ENCODE peak calls at places on chromosome 1, in eight cellular contexts. F is HCT116; B is hepatocyte; Z is adrenal gland; L is CD8-positive, alpha-beta memory T cell; Q is tibial nerve; X is A549; E is K562. T is an unnamed sample.

GRCh38 chr1:206909167-206909882 is 12.1 kb downstream of the IL24 start:
- DNase-seq in L (peak), B (peak), F (no peak), Q (peak), E (peak), Z (peak), X (peak), T (no peak)

GRCh38 chr1:116460261-116460660 is 87.2 kb downstream of the ATP1A1 start:
- DNase-seq in Z (no peak), B (no peak), F (no peak), L (no peak), X (no peak), E (no peak), Q (no peak), T (no peak)

GRCh38 chr1:20588634-20589225 is at the start of gene CDA:
- DNase-seq in E (peak), Q (no peak), L (no peak), X (peak), B (peak), F (peak), Z (no peak), T (no peak)

GRCh38 chr1:93700532-93701469 is 19.2 kb upstream of the BCAR3 start:
- DNase-seq in X (no peak), F (no peak), Z (no peak), Q (no peak), B (no peak), L (no peak), E (no peak), T (no peak)

GRCh38 chr1:8482844-8483436 is 165.0 kb downstream of the SLC45A1 start:
- DNase-seq in F (no peak), L (no peak), E (no peak), Z (no peak), B (no peak), X (peak), Q (no peak), T (no peak)

GRCh38 chr1:235018720-235019444 is 109.8 kb downstream of the TOMM20 start:
- DNase-seq in Q (no peak), E (no peak), B (no peak), X (no peak), L (no peak), Z (no peak), F (no peak), T (no peak)

GRCh38 chr1:54120698-54121481 is 31.9 kb downstream of the CDCP2 start:
- DNase-seq in E (peak), Z (no peak), B (peak), X (no peak), Q (no peak), L (no peak), F (no peak), T (no peak)

GRCh38 chr1:20061866-20062265 is 8.1 kb upstream of the PLA2G5 start:
- DNase-seq in B (no peak), Z (no peak), Q (no peak), X (no peak), F (no peak), E (no peak), L (no peak), T (no peak)

GRCh38 chr1:177172866-177173265 is 2.1 kb downstream of the BRINP2 start:
- DNase-seq in B (no peak), Q (no peak), Z (no peak), L (no peak), E (no peak), X (peak), F (no peak), T (no peak)

GRCh38 chr1:219446288-219446687 is 166.6 kb downstream of the ZC3H11B start:
- DNase-seq in F (no peak), Q (no peak), X (no peak), Z (no peak), B (no peak), E (no peak), L (no peak), T (no peak)

GRCh38 chr1:4662723-4663122 is 8.3 kb downstream of the AJAP1 start:
- DNase-seq in X (no peak), Q (no peak), L (no peak), Z (no peak), F (no peak), B (no peak), E (no peak), T (no peak)

GRCh38 chr1:46184920-46185658 is 8.8 kb upstream of the P3R3URF start:
- DNase-seq in Q (no peak), F (no peak), L (no peak), B (no peak), X (no peak), E (peak), Z (no peak), T (no peak)

GRCh38 chr1:19342077-19342775 is 30.1 kb downstream of the SLC66A1 start:
- DNase-seq in B (no peak), E (no peak), L (no peak), X (no peak), Z (no peak), Q (peak), F (no peak), T (no peak)

GRCh38 chr1:163104405-163105099 is 35.4 kb downstream of the RGS4 start:
- DNase-seq in E (no peak), Q (no peak), Z (no peak), F (no peak), B (no peak), L (no peak), X (no peak), T (no peak)
- H3K27ac ChIP-seq in E (no peak), Q (no peak), Z (no peak), F (no peak), B (no peak), L (no peak), X (no peak), T (no peak)

GRCh38 chr1:184959626-184960025 is 14.7 kb downstream of the NIBAN1 start:
- DNase-seq in Z (no peak), L (no peak), E (no peak), Q (no peak), F (no peak), X (no peak), B (no peak), T (no peak)
- H3K27ac ChIP-seq in Z (no peak), L (no peak), E (no peak), Q (peak), F (no peak), X (no peak), B (peak), T (no peak)

DNA sequence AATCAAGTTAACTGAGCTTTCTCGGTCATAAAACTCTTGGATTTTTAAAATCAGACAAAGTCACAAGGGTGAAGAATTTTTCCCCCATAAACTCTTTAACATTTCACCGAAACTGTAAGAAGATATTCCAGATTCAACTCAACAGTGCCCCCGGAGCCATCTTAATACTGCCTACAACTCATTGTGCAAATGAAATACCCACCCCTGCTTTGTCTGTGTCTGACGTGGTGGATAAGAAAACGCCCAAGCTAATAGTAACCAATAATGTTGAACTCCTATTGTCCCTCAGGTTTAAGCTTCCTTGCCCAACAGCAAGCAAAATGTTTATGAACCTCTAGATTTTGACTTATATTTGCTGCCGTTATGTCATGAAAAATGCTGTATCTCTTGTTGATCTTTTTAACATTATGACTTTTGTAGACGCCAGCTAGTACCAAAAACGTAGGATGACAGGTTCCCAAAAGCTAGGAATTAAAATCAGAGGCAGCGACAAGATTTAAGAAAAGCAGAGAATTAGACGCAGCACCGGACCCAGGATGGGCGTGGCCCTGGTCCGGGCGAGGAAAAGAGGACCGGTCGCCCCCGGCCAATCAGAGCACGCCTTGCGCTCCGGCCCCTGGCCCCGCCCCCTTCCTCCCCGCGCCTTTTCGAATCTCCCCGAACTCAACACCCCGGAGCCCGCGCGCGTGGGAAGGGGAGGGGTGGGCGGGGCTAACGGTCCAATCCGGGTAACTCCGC is 1.1 kb downstream of the STMN1 start:
- DNase-seq in Z (peak), Q (peak), L (peak), E (peak), B (peak), F (peak), X (peak), T (peak)
- H3K27ac ChIP-seq in Z (peak), Q (peak), L (peak), E (peak), B (peak), F (peak), X (peak), T (peak)

GRCh38 chr1:43872280-43872679 is 61.3 kb upstream of the ARTN start:
- DNase-seq in E (no peak), Z (no peak), B (no peak), F (no peak), X (no peak), Q (no peak), L (no peak), T (no peak)

GRCh38 chr1:43867946-43868740 is 65.5 kb upstream of the ARTN start:
- DNase-seq in L (no peak), X (no peak), B (no peak), E (no peak), F (no peak), Q (no peak), Z (no peak), T (no peak)

GRCh38 chr1:43866201-43866600 is 67.4 kb upstream of the ARTN start:
- DNase-seq in F (no peak), Z (no peak), E (no peak), Q (no peak), B (no peak), L (no peak), X (no peak), T (no peak)

GRCh38 chr1:43870306-43870705 is 63.3 kb upstream of the ARTN start:
- DNase-seq in X (no peak), B (no peak), L (no peak), E (no peak), Q (no peak), F (no peak), Z (no peak), T (no peak)

GRCh38 chr1:43868741-43869067 is 64.9 kb upstream of the ARTN start:
- DNase-seq in Z (peak), L (no peak), X (no peak), F (no peak), Q (no peak), E (no peak), B (peak), T (no peak)
- H3K27ac ChIP-seq in Z (peak), L (no peak), X (no peak), F (no peak), Q (no peak), E (no peak), B (no peak), T (no peak)

GRCh38 chr1:23927097-23927496 is 13.9 kb upstream of the CNR2 start:
- DNase-seq in Z (no peak), L (no peak), B (no peak), F (no peak), X (no peak), E (peak), Q (no peak), T (no peak)

GRCh38 chr1:23930861-23931471 is 17.8 kb upstream of the CNR2 start:
- DNase-seq in L (no peak), B (peak), Q (no peak), Z (no peak), X (no peak), F (no peak), E (no peak), T (no peak)

GRCh38 chr1:23928789-23929188 is 15.6 kb upstream of the CNR2 start:
- DNase-seq in L (no peak), X (no peak), F (no peak), E (no peak), B (no peak), Q (no peak), Z (no peak), T (no peak)

GRCh38 chr1:23930270-23930669 is 17.1 kb upstream of the CNR2 start:
- DNase-seq in X (no peak), E (no peak), F (no peak), B (no peak), Z (no peak), Q (no peak), L (no peak), T (no peak)

DNA sequence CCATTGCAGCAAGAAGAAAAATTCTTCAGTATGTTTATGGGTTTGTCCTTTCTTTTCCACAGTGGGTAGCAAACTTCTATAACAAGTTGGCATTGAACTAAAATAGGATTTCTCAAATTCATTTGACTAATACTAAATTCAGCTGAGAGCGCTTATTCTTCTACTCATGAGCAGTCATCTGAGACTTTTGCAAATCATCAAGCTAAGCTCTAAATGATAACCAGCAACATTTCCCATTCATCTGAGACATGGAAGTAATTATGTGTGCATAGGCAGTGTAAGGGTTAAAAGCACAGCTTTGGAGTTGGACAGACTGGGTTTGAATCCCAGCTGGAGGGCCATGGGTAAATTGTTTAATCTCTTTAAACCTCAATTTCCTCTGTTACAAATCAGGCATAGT is 18.3 kb upstream of the CNR2 start:
- DNase-seq in B (no peak), L (no peak), F (no peak), X (no peak), Q (no peak), Z (no peak), E (no peak), T (no peak)
- H3K27ac ChIP-seq in B (peak), L (no peak), F (no peak), X (no peak), Q (no peak), Z (no peak), E (no peak), T (no peak)

GRCh38 chr1:2233468-2233867 is 5.3 kb downstream of the SKI start:
- DNase-seq in L (peak), B (no peak), Q (no peak), Z (no peak), F (no peak), E (no peak), X (no peak), T (no peak)
- H3K27ac ChIP-seq in L (peak), B (peak), Q (peak), Z (peak), F (no peak), E (no peak), X (peak), T (peak)

GRCh38 chr1:173411835-173412742 is 65.0 kb upstream of the PRDX6 start:
- DNase-seq in Z (peak), Q (no peak), X (peak), E (no peak), L (no peak), F (no peak), B (no peak), T (no peak)
- H3K27ac ChIP-seq in Z (peak), Q (no peak), X (no peak), E (no peak), L (no peak), F (no peak), B (no peak), T (no peak)

GRCh38 chr1:23693599-23693998 is 2.0 kb downstream of the RPL11 start:
- DNase-seq in L (no peak), F (no peak), X (no peak), Z (no peak), B (no peak), E (no peak), Q (no peak), T (no peak)
- H3K27ac ChIP-seq in L (peak), F (peak), X (peak), Z (no peak), B (no peak), E (peak), Q (no peak), T (no peak)